ENCODE peak calls at places on chromosomes 12 and 14, in nine cellular contexts. C is activated CD4-positive, alpha-beta T cell treated with anti-CD3 and anti-CD28 coated beads for 1 hour; S is GM18507; V is effector memory CD8-positive, alpha-beta T cell; L is hepatocyte; X is HuH-7.5; D is RCC 7860; U is left ventricle myocardium inferior; Y is Peyer's patch. W is an unnamed sample.

GRCh38 chr14:74085047-74085637 is 386 bp downstream of the LIN52 start:
- DNase-seq in S (no peak), U (no peak), L (peak), D (peak), C (no peak), Y (no peak), X (no peak), V (no peak), W (peak)

GRCh38 chr14:36655571-36655962 is 6.1 kb upstream of the PAX9 start:
- DNase-seq in X (no peak), S (no peak), V (no peak), L (no peak), C (no peak), U (no peak), D (no peak), Y (no peak), W (no peak)

GRCh38 chr12:128792881-128793280 is 30.9 kb downstream of the SLC15A4 start:
- DNase-seq in U (no peak), C (no peak), V (no peak), L (no peak), X (no peak), D (no peak), Y (no peak), S (no peak), W (no peak)

GRCh38 chr12:103956515-103957027 is 9.1 kb upstream of the TDG start:
- DNase-seq in L (no peak), C (no peak), U (no peak), S (peak), V (no peak), Y (no peak), D (no peak), X (no peak), W (no peak)

GRCh38 chr12:26402648-26403047 is 207.3 kb downstream of the SSPN start:
- DNase-seq in Y (peak), D (peak), X (no peak), U (no peak), C (no peak), S (no peak), V (no peak), L (peak), W (no peak)

GRCh38 chr12:92926549-92926948 is 2.5 kb downstream of the EEA1 start:
- DNase-seq in S (no peak), U (no peak), Y (no peak), C (no peak), L (no peak), V (no peak), X (no peak), D (no peak), W (no peak)

GRCh38 chr14:66330218-66330617 is 156.0 kb upstream of the CCDC196 start:
- DNase-seq in U (no peak), V (no peak), Y (no peak), X (no peak), C (no peak), L (no peak), D (no peak), S (no peak), W (no peak)

GRCh38 chr12:14664434-14665023 is 31.9 kb downstream of the GUCY2C start:
- DNase-seq in Y (peak), C (no peak), D (no peak), V (peak), U (no peak), X (no peak), L (peak), S (peak), W (peak)

GRCh38 chr12:5688226-5688625 is 256.3 kb downstream of the NTF3 start:
- DNase-seq in C (no peak), V (no peak), Y (no peak), D (no peak), X (no peak), S (no peak), U (no peak), L (no peak), W (no peak)

GRCh38 chr14:65333926-65334687 is 78.4 kb upstream of the FUT8 start:
- DNase-seq in Y (peak), D (no peak), L (peak), S (no peak), C (no peak), V (no peak), U (peak), X (no peak), W (no peak)

GRCh38 chr12:108666326-108666995 is 32.8 kb upstream of the SELPLG start:
- DNase-seq in Y (no peak), L (no peak), X (no peak), D (no peak), U (peak), C (no peak), S (no peak), V (no peak), W (no peak)

GRCh38 chr14:68659021-68659931 is 133.6 kb downstream of the ZFP36L1 start:
- DNase-seq in Y (no peak), C (no peak), D (no peak), L (no peak), S (no peak), U (no peak), X (no peak), V (no peak), W (no peak)

GRCh38 chr14:35932659-35933159 is 106.6 kb downstream of the BRMS1L start:
- DNase-seq in Y (no peak), S (no peak), X (no peak), D (no peak), C (no peak), U (no peak), L (no peak), V (no peak), W (no peak)